ENCODE peak calls at places on chromosomes 13 and 19, in ten cellular contexts. One of them, this sample, is unnamed.

GRCh38 chr19:37691881-37692504 is 27.6 kb downstream of the ZNF607 start:
- DNase-seq in activated CD4-positive, alpha-beta T cell treated with anti-CD3 and anti-CD28 coated beads, Interleukin-2, amount 50 U/mL, for 24 hours: peak
- DNase-seq in mucosa of gallbladder: peak
- DNase-seq in kidney tubule cell: peak
- DNase-seq in GF-D8: peak
- DNase-seq in Jurkat, Clone E6-1: no peak
- DNase-seq in HFF-Myc: peak
- DNase-seq in immature natural killer cell: peak
- DNase-seq in SK-MEL-5: peak
- DNase-seq in SHP77 treated with DMSO at 0.1 percent for 48 hours: no peak
- DNase-seq in this sample: peak

GRCh38 chr19:980133-980998 is 3.8 kb upstream of the WDR18 start:
- DNase-seq in Jurkat, Clone E6-1: no peak
- DNase-seq in kidney tubule cell: peak
- DNase-seq in SHP77 treated with DMSO at 0.1 percent for 48 hours: no peak
- DNase-seq in SK-MEL-5: no peak
- DNase-seq in immature natural killer cell: no peak
- DNase-seq in mucosa of gallbladder: peak
- DNase-seq in GF-D8: no peak
- DNase-seq in HFF-Myc: no peak
- DNase-seq in activated CD4-positive, alpha-beta T cell treated with anti-CD3 and anti-CD28 coated beads, Interleukin-2, amount 50 U/mL, for 24 hours: no peak
- DNase-seq in this sample: no peak

GRCh38 chr13:20191902-20192469 is 752 bp downstream of the GJB2 start:
- DNase-seq in kidney tubule cell: peak
- DNase-seq in Jurkat, Clone E6-1: no peak
- DNase-seq in immature natural killer cell: no peak
- DNase-seq in SK-MEL-5: no peak
- DNase-seq in HFF-Myc: no peak
- DNase-seq in SHP77 treated with DMSO at 0.1 percent for 48 hours: no peak
- DNase-seq in mucosa of gallbladder: peak
- DNase-seq in activated CD4-positive, alpha-beta T cell treated with anti-CD3 and anti-CD28 coated beads, Interleukin-2, amount 50 U/mL, for 24 hours: no peak
- DNase-seq in GF-D8: peak
- DNase-seq in this sample: peak

GRCh38 chr19:31627824-31628223 is 278.6 kb upstream of the TSHZ3 start:
- DNase-seq in Jurkat, Clone E6-1: no peak
- DNase-seq in kidney tubule cell: no peak
- DNase-seq in SK-MEL-5: no peak
- DNase-seq in immature natural killer cell: no peak
- DNase-seq in SHP77 treated with DMSO at 0.1 percent for 48 hours: no peak
- DNase-seq in activated CD4-positive, alpha-beta T cell treated with anti-CD3 and anti-CD28 coated beads, Interleukin-2, amount 50 U/mL, for 24 hours: no peak
- DNase-seq in mucosa of gallbladder: no peak
- DNase-seq in GF-D8: no peak
- DNase-seq in HFF-Myc: no peak
- DNase-seq in this sample: no peak

GRCh38 chr19:46040125-46040524 is 677 bp downstream of the IGFL4 start:
- DNase-seq in kidney tubule cell: no peak
- DNase-seq in activated CD4-positive, alpha-beta T cell treated with anti-CD3 and anti-CD28 coated beads, Interleukin-2, amount 50 U/mL, for 24 hours: no peak
- DNase-seq in GF-D8: no peak
- DNase-seq in SHP77 treated with DMSO at 0.1 percent for 48 hours: no peak
- DNase-seq in mucosa of gallbladder: no peak
- DNase-seq in HFF-Myc: no peak
- DNase-seq in Jurkat, Clone E6-1: no peak
- DNase-seq in immature natural killer cell: no peak
- DNase-seq in SK-MEL-5: no peak
- DNase-seq in this sample: no peak

GRCh38 chr19:13876834-13877233 is at the start of gene NANOS3:
- DNase-seq in mucosa of gallbladder: no peak
- DNase-seq in immature natural killer cell: no peak
- DNase-seq in Jurkat, Clone E6-1: no peak
- DNase-seq in HFF-Myc: no peak
- DNase-seq in SK-MEL-5: no peak
- DNase-seq in kidney tubule cell: no peak
- DNase-seq in GF-D8: no peak
- DNase-seq in activated CD4-positive, alpha-beta T cell treated with anti-CD3 and anti-CD28 coated beads, Interleukin-2, amount 50 U/mL, for 24 hours: no peak
- DNase-seq in SHP77 treated with DMSO at 0.1 percent for 48 hours: no peak
- DNase-seq in this sample: no peak

GRCh38 chr13:65292488-65292901 is 1937.6 kb downstream of the PCDH9 start:
- DNase-seq in immature natural killer cell: no peak
- DNase-seq in SHP77 treated with DMSO at 0.1 percent for 48 hours: no peak
- DNase-seq in SK-MEL-5: no peak
- DNase-seq in activated CD4-positive, alpha-beta T cell treated with anti-CD3 and anti-CD28 coated beads, Interleukin-2, amount 50 U/mL, for 24 hours: no peak
- DNase-seq in mucosa of gallbladder: no peak
- DNase-seq in Jurkat, Clone E6-1: no peak
- DNase-seq in HFF-Myc: peak
- DNase-seq in GF-D8: no peak
- DNase-seq in kidney tubule cell: no peak
- DNase-seq in this sample: no peak

GRCh38 chr19:35315883-35316282 is 13.1 kb upstream of the CD22 start:
- DNase-seq in kidney tubule cell: no peak
- DNase-seq in activated CD4-positive, alpha-beta T cell treated with anti-CD3 and anti-CD28 coated beads, Interleukin-2, amount 50 U/mL, for 24 hours: no peak
- DNase-seq in HFF-Myc: no peak
- DNase-seq in SK-MEL-5: no peak
- DNase-seq in Jurkat, Clone E6-1: no peak
- DNase-seq in immature natural killer cell: no peak
- DNase-seq in GF-D8: no peak
- DNase-seq in SHP77 treated with DMSO at 0.1 percent for 48 hours: no peak
- DNase-seq in mucosa of gallbladder: no peak
- DNase-seq in this sample: no peak

GRCh38 chr19:47379398-47379938 is 30.4 kb downstream of the DHX34 start:
- DNase-seq in HFF-Myc: no peak
- DNase-seq in GF-D8: no peak
- DNase-seq in mucosa of gallbladder: no peak
- DNase-seq in kidney tubule cell: no peak
- DNase-seq in Jurkat, Clone E6-1: no peak
- DNase-seq in SK-MEL-5: no peak
- DNase-seq in immature natural killer cell: no peak
- DNase-seq in activated CD4-positive, alpha-beta T cell treated with anti-CD3 and anti-CD28 coated beads, Interleukin-2, amount 50 U/mL, for 24 hours: no peak
- DNase-seq in SHP77 treated with DMSO at 0.1 percent for 48 hours: no peak
- DNase-seq in this sample: no peak

GRCh38 chr19:42132030-42132628 is at the start of gene POU2F2:
- DNase-seq in SK-MEL-5: no peak
- DNase-seq in activated CD4-positive, alpha-beta T cell treated with anti-CD3 and anti-CD28 coated beads, Interleukin-2, amount 50 U/mL, for 24 hours: peak
- DNase-seq in mucosa of gallbladder: peak
- DNase-seq in kidney tubule cell: no peak
- DNase-seq in Jurkat, Clone E6-1: peak
- DNase-seq in SHP77 treated with DMSO at 0.1 percent for 48 hours: no peak
- DNase-seq in GF-D8: no peak
- DNase-seq in immature natural killer cell: peak
- DNase-seq in HFF-Myc: no peak
- DNase-seq in this sample: peak

This sample was measured in activated T-cell treated with anti-CD3 and anti-CD28 coated beads, Interleukin-2, amount 50 U/mL, for 24 hours.